ENCODE peak calls at places on chromosomes 6 and 20, in six cellular contexts. U is neural progenitor cell, Z is AG08395, H is type B pancreatic cell, Q is tibial artery, K is T-helper 17 cell. I is an unnamed sample.

GRCh38 chr6:113162739-113163138 is 694.4 kb upstream of the MARCKS start:
- DNase-seq in U (no peak), Z (no peak), H (no peak), Q (no peak), K (no peak), I (no peak)

GRCh38 chr6:28634758-28635546 is 109.3 kb downstream of the GPX5 start:
- DNase-seq in U (peak), Z (peak), H (no peak), Q (no peak), K (no peak), I (no peak)

GRCh38 chr6:138428943-138429616 is 25.1 kb downstream of the HEBP2 start:
- DNase-seq in U (peak), Z (peak), H (no peak), Q (no peak), K (no peak), I (no peak)

GRCh38 chr20:50124496-50124895 is 11.5 kb upstream of the UBE2V1 start:
- DNase-seq in U (no peak), Z (no peak), H (no peak), Q (no peak), K (no peak), I (no peak)

GRCh38 chr6:33740204-33740608 is 6.5 kb downstream of the IP6K3 start:
- DNase-seq in U (no peak), Z (no peak), H (no peak), Q (no peak), K (no peak), I (no peak)

GRCh38 chr6:7267521-7268091 is 45.4 kb downstream of the SSR1 start:
- DNase-seq in U (no peak), Z (peak), H (peak), Q (peak), K (no peak), I (peak)

GRCh38 chr20:52684176-52684575 is 288.0 kb upstream of the TSHZ2 start:
- DNase-seq in U (no peak), Z (no peak), H (no peak), Q (no peak), K (no peak), I (no peak)

GRCh38 chr20:62581806-62582205 is 60.5 kb upstream of the SLCO4A1 start:
- DNase-seq in U (no peak), Z (no peak), H (no peak), Q (no peak), K (no peak), I (no peak)

GRCh38 chr6:43090557-43090952 is 14.4 kb downstream of the PTK7 start:
- DNase-seq in U (peak), Z (no peak), H (no peak), Q (no peak), K (no peak), I (no peak)

GRCh38 chr6:44472250-44472945 is 84.9 kb downstream of the CDC5L start:
- DNase-seq in U (peak), Z (no peak), H (peak), Q (no peak), K (no peak), I (no peak)

GRCh38 chr6:32183483-32184083 is 470 bp downstream of the AGER start:
- DNase-seq in U (no peak), Z (no peak), H (no peak), Q (no peak), K (no peak), I (no peak)

GRCh38 chr6:143060806-143061596 is at the start of gene AIG1:
- DNase-seq in U (peak), Z (no peak), H (peak), Q (peak), K (peak), I (peak)